ENCODE peak calls at places on chromosome X, in six cellular contexts. One of them, this sample, is unnamed.

GRCh38 chrX:20500171-20500865 is 233.6 kb upstream of the RPS6KA3 start:
- DNase-seq in Right ventricle myocardium inferior: no peak
- DNase-seq in immature natural killer cell: no peak
- DNase-seq in lower lobe of right lung: no peak
- DNase-seq in NCI-H524: no peak
- DNase-seq in H7: no peak
- DNase-seq in this sample: no peak

GRCh38 chrX:21865436-21865835 is 9.6 kb downstream of the YY2 start:
- DNase-seq in NCI-H524: no peak
- DNase-seq in lower lobe of right lung: no peak
- DNase-seq in immature natural killer cell: no peak
- DNase-seq in Right ventricle myocardium inferior: no peak
- DNase-seq in H7: no peak
- DNase-seq in this sample: no peak

GRCh38 chrX:48971325-48972213 is at the start of gene KCND1:
- DNase-seq in Right ventricle myocardium inferior: no peak
- DNase-seq in H7: peak; percentile 96
- DNase-seq in NCI-H524: no peak
- DNase-seq in lower lobe of right lung: no peak
- DNase-seq in immature natural killer cell: no peak
- DNase-seq in this sample: peak; percentile 27

GRCh38 chrX:11886745-11887144 is 128.7 kb downstream of the MSL3 start:
- DNase-seq in immature natural killer cell: no peak
- DNase-seq in lower lobe of right lung: no peak
- DNase-seq in Right ventricle myocardium inferior: no peak
- DNase-seq in H7: no peak
- DNase-seq in NCI-H524: no peak
- DNase-seq in this sample: no peak

GRCh38 chrX:19729761-19730160 is 157.6 kb downstream of the SH3KBP1 start:
- DNase-seq in H7: no peak
- DNase-seq in NCI-H524: no peak
- DNase-seq in Right ventricle myocardium inferior: no peak
- DNase-seq in lower lobe of right lung: no peak
- DNase-seq in immature natural killer cell: no peak
- DNase-seq in this sample: no peak

GRCh38 chrX:19543951-19544359 is 28.6 kb upstream of the MAP3K15 start:
- DNase-seq in immature natural killer cell: no peak
- DNase-seq in Right ventricle myocardium inferior: no peak
- DNase-seq in lower lobe of right lung: no peak
- DNase-seq in H7: no peak
- DNase-seq in NCI-H524: no peak
- DNase-seq in this sample: no peak

GRCh38 chrX:125678258-125678657 is 358.6 kb downstream of the TEX13C start:
- DNase-seq in immature natural killer cell: no peak
- DNase-seq in H7: no peak
- DNase-seq in Right ventricle myocardium inferior: no peak
- DNase-seq in lower lobe of right lung: no peak
- DNase-seq in NCI-H524: no peak
- DNase-seq in this sample: no peak

GRCh38 chrX:133723930-133724329 is 261.5 kb downstream of the GPC3 start:
- DNase-seq in Right ventricle myocardium inferior: no peak
- DNase-seq in immature natural killer cell: no peak
- DNase-seq in NCI-H524: no peak
- DNase-seq in H7: no peak
- DNase-seq in lower lobe of right lung: no peak
- DNase-seq in this sample: no peak

GRCh38 chrX:148634591-148634990 is 134.2 kb downstream of the AFF2 start:
- DNase-seq in Right ventricle myocardium inferior: no peak
- DNase-seq in lower lobe of right lung: no peak
- DNase-seq in NCI-H524: no peak
- DNase-seq in immature natural killer cell: no peak
- DNase-seq in H7: no peak
- DNase-seq in this sample: peak; percentile 7

GRCh38 chrX:104668550-104668949 is 102.6 kb downstream of the IL1RAPL2 start:
- DNase-seq in H7: peak; percentile 3
- DNase-seq in immature natural killer cell: no peak
- DNase-seq in NCI-H524: peak; percentile 10
- DNase-seq in lower lobe of right lung: no peak
- DNase-seq in Right ventricle myocardium inferior: no peak
- DNase-seq in this sample: no peak

GRCh38 chrX:140180585-140180984 is 215.3 kb upstream of the CXorf66 start:
- DNase-seq in Right ventricle myocardium inferior: no peak
- DNase-seq in NCI-H524: no peak
- DNase-seq in lower lobe of right lung: no peak
- DNase-seq in H7: no peak
- DNase-seq in immature natural killer cell: no peak
- DNase-seq in this sample: no peak

GRCh38 chrX:150084474-150085229 is 146.4 kb upstream of the EOLA2 start:
- DNase-seq in H7: no peak
- DNase-seq in NCI-H524: no peak
- DNase-seq in Right ventricle myocardium inferior: no peak
- DNase-seq in immature natural killer cell: no peak
- DNase-seq in lower lobe of right lung: no peak
- DNase-seq in this sample: no peak

GRCh38 chrX:138982350-138982749 is 270.8 kb upstream of the FGF13 start:
- DNase-seq in lower lobe of right lung: no peak
- DNase-seq in H7: no peak
- DNase-seq in NCI-H524: no peak
- DNase-seq in Right ventricle myocardium inferior: no peak
- DNase-seq in immature natural killer cell: no peak
- DNase-seq in this sample: no peak

GRCh38 chrX:1031521-1032430 is 180.7 kb downstream of the CRLF2 start:
- DNase-seq in Right ventricle myocardium inferior: no peak
- DNase-seq in lower lobe of right lung: no peak
- DNase-seq in immature natural killer cell: no peak
- DNase-seq in NCI-H524: no peak
- DNase-seq in H7: peak; percentile 30
- DNase-seq in this sample: no peak

GRCh38 chrX:152926923-152927322 is 29.1 kb downstream of the ZNF185 start:
- DNase-seq in NCI-H524: no peak
- DNase-seq in Right ventricle myocardium inferior: no peak
- DNase-seq in H7: no peak
- DNase-seq in immature natural killer cell: no peak
- DNase-seq in lower lobe of right lung: no peak
- DNase-seq in this sample: no peak

GRCh38 chrX:130788786-130789581 is 114.0 kb downstream of the ENOX2 start:
- DNase-seq in NCI-H524: peak; percentile 26
- DNase-seq in Right ventricle myocardium inferior: no peak
- DNase-seq in immature natural killer cell: no peak
- DNase-seq in H7: no peak
- DNase-seq in lower lobe of right lung: no peak
- DNase-seq in this sample: no peak

GRCh38 chrX:3713225-3713936 is at the start of gene PRKX:
- DNase-seq in H7: peak; percentile 97
- DNase-seq in NCI-H524: no peak
- DNase-seq in lower lobe of right lung: peak; percentile 58
- DNase-seq in Right ventricle myocardium inferior: peak; percentile 77
- DNase-seq in immature natural killer cell: peak; percentile 84
- DNase-seq in this sample: peak; percentile 66

GRCh38 chrX:21730011-21730410 is 27.9 kb downstream of the SMPX start:
- DNase-seq in immature natural killer cell: no peak
- DNase-seq in NCI-H524: no peak
- DNase-seq in Right ventricle myocardium inferior: no peak
- DNase-seq in lower lobe of right lung: no peak
- DNase-seq in H7: no peak
- DNase-seq in this sample: no peak

GRCh38 chrX:122552291-122552800 is 631.7 kb upstream of the GRIA3 start:
- DNase-seq in NCI-H524: no peak
- DNase-seq in H7: no peak
- DNase-seq in Right ventricle myocardium inferior: no peak
- DNase-seq in immature natural killer cell: no peak
- DNase-seq in lower lobe of right lung: no peak
- DNase-seq in this sample: no peak

GRCh38 chrX:25015486-25016360 is at the start of gene ARX:
- DNase-seq in Right ventricle myocardium inferior: no peak
- DNase-seq in immature natural killer cell: no peak
- DNase-seq in lower lobe of right lung: no peak
- DNase-seq in H7: peak; percentile 100
- DNase-seq in NCI-H524: peak; percentile 26
- DNase-seq in this sample: peak; percentile 71

GRCh38 chrX:22366166-22366702 is 93.5 kb downstream of the CBLL2 start:
- DNase-seq in lower lobe of right lung: no peak
- DNase-seq in Right ventricle myocardium inferior: no peak
- DNase-seq in immature natural killer cell: no peak
- DNase-seq in H7: no peak
- DNase-seq in NCI-H524: no peak
- DNase-seq in this sample: no peak

GRCh38 chrX:43750248-43750676 is 94.2 kb downstream of the MAOA start:
- DNase-seq in lower lobe of right lung: peak; percentile 47
- DNase-seq in NCI-H524: peak; percentile 59
- DNase-seq in immature natural killer cell: peak; percentile 20
- DNase-seq in Right ventricle myocardium inferior: no peak
- DNase-seq in H7: peak; percentile 52
- DNase-seq in this sample: peak; percentile 56

GRCh38 chrX:16825306-16826035 is 39.2 kb downstream of the TXLNG start:
- DNase-seq in Right ventricle myocardium inferior: no peak
- DNase-seq in H7: no peak
- DNase-seq in lower lobe of right lung: no peak
- DNase-seq in NCI-H524: no peak
- DNase-seq in immature natural killer cell: no peak
- DNase-seq in this sample: no peak

GRCh38 chrX:141879616-141880015 is 24.1 kb upstream of the MAGEC1 start:
- DNase-seq in H7: no peak
- DNase-seq in Right ventricle myocardium inferior: no peak
- DNase-seq in NCI-H524: no peak
- DNase-seq in lower lobe of right lung: no peak
- DNase-seq in immature natural killer cell: no peak
- DNase-seq in this sample: no peak

GRCh38 chrX:283115-283845 is 2.1 kb downstream of the PLCXD1 start:
- DNase-seq in immature natural killer cell: peak; percentile 84
- DNase-seq in lower lobe of right lung: peak; percentile 93
- DNase-seq in Right ventricle myocardium inferior: peak; percentile 94
- DNase-seq in H7: peak; percentile 90
- DNase-seq in NCI-H524: no peak
- DNase-seq in this sample: peak; percentile 93

GRCh38 chrX:24424948-24425347 is 40.1 kb upstream of the PDK3 start:
- DNase-seq in lower lobe of right lung: no peak
- DNase-seq in H7: no peak
- DNase-seq in immature natural killer cell: no peak
- DNase-seq in Right ventricle myocardium inferior: peak; percentile 63
- DNase-seq in NCI-H524: no peak
- DNase-seq in this sample: no peak

This sample was measured in WERI-Rb-1.